ENCODE peak calls at places on chromosome 7, in four cellular contexts. Z is CD8-positive, alpha-beta T cell; S is psoas muscle; Y is IMR-90. J is an unnamed sample.

GRCh38 chr7:150800576-150801241 is at the start of gene TMEM176A:
- DNase-seq in Z (peak; percentile 3), S (peak; percentile 58), Y (no peak), J (no peak)

GRCh38 chr7:156823441-156823840 is 69.5 kb downstream of the LMBR1 start:
- DNase-seq in Z (no peak), S (no peak), Y (no peak), J (peak; percentile 27)

GRCh38 chr7:83427929-83428328 is 221.0 kb downstream of the SEMA3E start:
- DNase-seq in Z (no peak), S (no peak), Y (no peak), J (no peak)

GRCh38 chr7:121547341-121548092 is 151.4 kb upstream of the FAM3C start:
- DNase-seq in Z (no peak), S (no peak), Y (peak; percentile 78), J (peak; percentile 66)

GRCh38 chr7:138338361-138338760 is 121.7 kb upstream of the TRIM24 start:
- DNase-seq in Z (no peak), S (peak; percentile 53), Y (no peak), J (no peak)

GRCh38 chr7:44157116-44158059 is 16.3 kb upstream of the MYL7 start:
- DNase-seq in Z (no peak), S (no peak), Y (no peak), J (no peak)

GRCh38 chr7:27873981-27874957 is 134.3 kb downstream of the TAX1BP1 start:
- DNase-seq in Z (no peak), S (peak; percentile 62), Y (peak; percentile 19), J (peak; percentile 32)

GRCh38 chr7:44059219-44060090 is 5.9 kb downstream of the PGAM2 start:
- DNase-seq in Z (no peak), S (peak; percentile 36), Y (no peak), J (no peak)

GRCh38 chr7:117068511-117069155 is 115.3 kb downstream of the ST7 start:
- DNase-seq in Z (no peak), S (no peak), Y (no peak), J (no peak)

GRCh38 chr7:100509213-100509612 is 25.5 kb downstream of the NYAP1 start:
- DNase-seq in Z (no peak), S (no peak), Y (peak; percentile 83), J (peak; percentile 79)

GRCh38 chr7:84105582-84105981 is 89.0 kb downstream of the SEMA3A start:
- DNase-seq in Z (no peak), S (no peak), Y (peak; percentile 61), J (no peak)

GRCh38 chr7:7562736-7563135 is 3.9 kb upstream of the MIOS start:
- DNase-seq in Z (no peak), S (no peak), Y (no peak), J (no peak)

GRCh38 chr7:112207106-112207592 is 654 bp downstream of the ZNF277 start:
- DNase-seq in Z (no peak), S (no peak), Y (no peak), J (peak; percentile 15)

GRCh38 chr7:152931583-152931982 is 172.0 kb downstream of the ACTR3B start:
- DNase-seq in Z (no peak), S (no peak), Y (no peak), J (no peak)

GRCh38 chr7:82288769-82289535 is 154.6 kb downstream of the CACNA2D1 start:
- DNase-seq in Z (no peak), S (no peak), Y (no peak), J (no peak)

GRCh38 chr7:131897790-131898165 is 341.4 kb upstream of the PODXL start:
- DNase-seq in Z (no peak), S (no peak), Y (no peak), J (no peak)

GRCh38 chr7:55145606-55146005 is 126.8 kb downstream of the EGFR start:
- DNase-seq in Z (no peak), S (no peak), Y (no peak), J (no peak)

DNA sequence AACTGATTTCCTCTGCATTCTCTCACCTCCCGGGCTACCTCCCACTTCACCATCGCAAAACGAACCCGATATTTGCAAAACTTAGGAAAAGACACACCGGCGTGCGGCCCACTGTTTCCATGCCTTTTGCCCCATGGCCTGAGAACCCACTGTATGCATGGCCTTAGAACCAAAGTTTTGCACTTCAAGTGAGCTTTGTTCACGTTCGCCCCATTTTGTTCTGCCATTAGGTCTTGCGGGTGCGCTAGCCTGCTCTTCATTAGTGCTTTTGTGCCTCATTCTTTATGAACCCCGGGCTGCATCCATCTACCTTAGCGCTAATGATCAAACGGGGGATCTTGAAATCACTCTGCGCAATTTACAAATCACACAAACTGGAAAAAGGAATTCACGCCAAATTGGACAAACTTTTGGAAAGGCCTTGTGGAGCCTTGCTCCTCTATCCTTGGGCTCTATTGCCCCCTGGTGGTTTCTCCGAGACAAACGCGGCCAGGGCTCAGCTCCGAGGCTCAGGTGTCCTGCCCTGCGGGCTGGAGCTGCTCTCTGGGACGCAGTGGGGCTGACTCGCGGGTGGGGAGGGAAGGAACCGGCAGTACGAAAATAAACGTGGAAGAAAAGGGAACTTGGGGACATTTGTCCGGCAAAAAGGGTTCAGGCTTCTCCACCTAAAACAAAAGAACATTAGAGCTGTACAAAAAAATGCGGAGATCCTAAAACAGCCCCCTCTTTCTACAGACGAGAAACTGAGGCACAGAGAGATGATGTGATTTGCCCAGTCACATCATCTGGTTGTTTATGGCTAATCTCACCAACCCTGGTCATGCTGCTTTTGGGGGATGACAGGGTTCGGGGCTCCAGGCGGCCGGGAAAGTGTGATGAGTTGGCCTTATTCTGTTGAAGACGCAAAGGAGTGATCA is 300.4 kb upstream of the NFE2L3 start:
- DNase-seq in Z (no peak), S (peak; percentile 91), Y (peak; percentile 76), J (peak; percentile 69)
- H3K27ac ChIP-seq in Z (no peak overlapping the region), S (peak overlapping the region; percentile 97), Y (peak overlapping the region; percentile 14), J (no peak overlapping the region)

GRCh38 chr7:98165827-98166667 is 45.2 kb upstream of the BHLHA15 start:
- DNase-seq in Z (peak; percentile 30), S (peak; percentile 76), Y (peak; percentile 14), J (no peak)

GRCh38 chr7:98167653-98168052 is 43.6 kb upstream of the BHLHA15 start:
- DNase-seq in Z (no peak), S (no peak), Y (no peak), J (no peak)

GRCh38 chr7:98168904-98169621 is 42.2 kb upstream of the BHLHA15 start:
- DNase-seq in Z (no peak), S (no peak), Y (no peak), J (no peak)

GRCh38 chr7:98166668-98166970 is 44.6 kb upstream of the BHLHA15 start:
- DNase-seq in Z (no peak), S (no peak), Y (no peak), J (no peak)

DNA sequence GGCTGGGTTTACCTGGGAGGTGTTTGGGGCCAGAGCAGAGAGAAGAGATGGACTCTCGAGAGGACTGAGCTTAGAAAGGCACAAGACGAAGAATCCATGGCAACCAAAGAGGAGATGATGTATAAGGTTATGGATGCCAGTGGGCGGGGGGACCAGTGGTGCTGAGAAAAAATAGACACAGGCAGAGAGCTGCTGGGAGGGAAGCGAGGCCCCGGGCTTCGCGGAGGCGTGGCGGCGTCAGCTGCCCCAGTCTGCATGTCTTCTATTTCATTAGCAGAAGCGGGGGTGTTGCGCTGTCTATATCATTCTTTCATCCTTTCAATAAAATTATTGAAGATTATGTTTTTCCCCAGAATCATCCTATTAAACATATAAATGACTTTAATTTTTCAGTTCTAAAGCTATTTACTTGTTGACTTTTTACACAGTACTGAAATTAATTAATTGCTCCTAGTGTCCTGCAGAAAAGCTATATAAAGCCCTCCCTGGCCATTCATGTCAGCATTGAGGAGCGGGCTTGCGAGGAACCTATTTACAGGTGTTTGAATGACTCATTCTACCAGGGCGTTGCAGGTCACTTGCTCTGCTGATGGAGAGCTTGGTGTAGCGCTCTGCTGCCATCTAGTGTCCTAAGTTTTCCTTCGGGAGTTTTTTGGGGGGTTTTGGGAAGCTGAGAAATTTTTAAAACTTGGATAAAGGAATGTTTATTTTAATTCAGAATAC is 42.9 kb upstream of the BHLHA15 start:
- DNase-seq in Z (peak; percentile 56), S (peak; percentile 62), Y (peak; percentile 66), J (peak; percentile 91)
- TF ChIP-seq CTCF in Z (peak; percentile 61), S (peak; percentile 90), Y (peak; percentile 87), J (peak; percentile 96)

GRCh38 chr7:79455173-79455790 is 1.8 kb upstream of the MAGI2 start:
- DNase-seq in Z (no peak), S (no peak), Y (no peak), J (no peak)

GRCh38 chr7:79453558-79454324 is at the start of gene MAGI2:
- DNase-seq in Z (no peak), S (peak; percentile 91), Y (peak; percentile 84), J (peak; percentile 13)

GRCh38 chr7:79453266-79453557 is 255 bp downstream of the MAGI2 start:
- DNase-seq in Z (no peak), S (no peak), Y (no peak), J (no peak)

GRCh38 chr7:79452495-79453265 is 787 bp downstream of the MAGI2 start:
- DNase-seq in Z (no peak), S (peak; percentile 48), Y (peak; percentile 26), J (peak; percentile 13)

DNA sequence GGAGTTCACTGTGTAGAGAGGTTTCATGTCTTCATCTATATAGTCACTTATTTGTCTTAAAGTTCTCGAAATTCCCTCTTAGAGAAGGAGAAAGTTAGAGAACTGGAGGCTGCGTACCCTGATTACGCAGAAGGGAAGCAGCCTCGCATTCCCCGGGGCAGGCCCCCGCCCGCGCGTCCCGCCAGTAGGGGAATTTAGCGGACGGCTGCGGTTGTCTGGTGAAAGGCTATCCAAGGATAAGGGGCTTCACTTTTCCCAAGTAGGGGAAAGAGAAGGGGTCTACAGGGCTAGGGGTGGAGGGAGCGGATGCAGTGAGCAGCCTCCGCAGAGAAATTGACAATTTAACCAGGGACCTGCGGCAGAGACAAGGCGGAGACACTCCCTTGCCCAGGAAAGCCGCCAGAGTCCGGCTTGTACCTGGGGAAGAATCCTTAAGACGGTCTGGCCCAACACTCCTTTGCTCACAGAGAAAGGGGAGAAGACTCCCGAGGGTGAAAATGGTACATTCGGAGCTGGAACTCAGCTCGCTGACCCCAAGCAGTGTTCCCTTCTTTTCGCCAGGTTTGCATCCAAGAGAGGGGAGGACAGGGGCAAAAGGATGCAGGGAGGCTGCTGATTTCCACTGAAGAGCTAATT is 976 bp upstream of the MAGI2 start:
- DNase-seq in Z (no peak), S (peak; percentile 59), Y (peak; percentile 66), J (peak; percentile 13)
- H3K27ac ChIP-seq in Z (peak overlapping the region; percentile 61), S (peak overlapping the region; percentile 75), Y (peak overlapping the region; percentile 96), J (peak overlapping the region; percentile 85)

DNA sequence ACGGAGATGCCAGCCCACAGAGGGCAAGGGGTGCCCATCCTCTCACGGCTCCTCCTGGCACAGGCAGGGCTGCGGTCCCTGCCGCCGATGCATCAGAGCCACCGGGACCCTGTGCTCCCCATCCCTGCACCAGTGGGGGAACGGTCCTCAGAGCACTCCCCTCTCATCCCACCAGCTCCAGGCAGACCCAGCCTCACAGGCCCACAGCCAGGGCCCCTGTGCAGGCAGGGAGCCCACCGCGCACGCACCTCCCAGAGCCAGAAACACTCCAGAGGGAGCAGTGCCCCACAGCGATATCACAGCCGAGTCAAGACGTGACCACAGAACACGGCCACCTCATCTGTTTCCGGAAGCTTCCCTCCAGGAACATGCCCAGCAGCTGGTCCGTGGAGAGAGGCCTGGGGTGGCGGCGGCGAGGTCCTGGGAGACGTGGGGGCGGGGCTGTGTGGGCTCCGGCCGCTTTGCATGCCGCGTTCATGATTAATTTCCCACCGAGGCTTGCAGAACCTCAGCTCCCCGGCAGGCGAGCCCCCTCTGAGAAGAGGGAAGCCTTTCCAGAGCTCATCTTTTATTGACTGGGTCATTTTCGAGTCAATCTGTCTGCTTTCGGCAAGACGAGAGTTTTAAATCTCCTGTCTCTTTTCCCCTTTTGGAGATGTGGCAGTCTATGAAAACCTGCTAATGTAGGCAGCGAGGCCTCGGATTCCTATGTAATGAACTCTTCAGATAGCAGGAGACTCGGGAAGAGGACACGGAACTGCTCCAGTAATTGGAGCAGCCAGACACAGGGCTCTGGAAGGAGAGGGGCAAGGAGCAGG is 242.6 kb downstream of the ELFN1 start:
- DNase-seq in Z (no peak), S (peak; percentile 71), Y (peak; percentile 92), J (no peak)
- TF ChIP-seq CTCF in Z (no peak), S (no peak), Y (peak; percentile 49), J (no peak)

J was measured in RWPE1.